ENCODE peak calls at places on chromosomes 4 and X, in nine cellular contexts. L, F, P, H, Q, I, G, M and B are unnamed samples.

GRCh38 chr4:158170691-158171455 is 2.0 kb downstream of the GASK1B start:
- DNase-seq in L (no peak), F (no peak), P (peak), H (no peak), Q (no peak), I (peak), G (peak), M (no peak), B (no peak)

GRCh38 chr4:79141530-79141929 is 184.3 kb downstream of the NAA11 start:
- DNase-seq in L (no peak), F (peak), P (no peak), H (peak), Q (peak), I (no peak), G (peak), M (no peak), B (no peak)

GRCh38 chr4:81807927-81808672 is 336.4 kb upstream of the RASGEF1B start:
- DNase-seq in L (no peak), F (no peak), P (peak), H (peak), Q (no peak), I (no peak), G (no peak), M (no peak), B (no peak)

GRCh38 chr4:162497564-162498167 is 333.9 kb upstream of the FSTL5 start:
- DNase-seq in L (peak), F (peak), P (peak), H (peak), Q (no peak), I (no peak), G (peak), M (no peak), B (peak)

GRCh38 chr4:22345678-22346077 is 170.2 kb downstream of the ADGRA3 start:
- DNase-seq in L (no peak), F (no peak), P (no peak), H (no peak), Q (no peak), I (no peak), G (no peak), M (no peak), B (no peak)

GRCh38 chr4:181802207-181802606 is 441.0 kb upstream of the TENM3 start:
- DNase-seq in L (no peak), F (no peak), P (no peak), H (no peak), Q (no peak), I (no peak), G (no peak), M (no peak), B (no peak)

GRCh38 chrX:15500497-15500966 is at the start of gene BMX:
- DNase-seq in L (no peak), F (peak), P (no peak), H (peak), Q (no peak), I (no peak), G (no peak), M (no peak), B (no peak)

GRCh38 chr4:132572210-132572609 is 576.9 kb upstream of the PCDH10 start:
- DNase-seq in L (no peak), F (no peak), P (no peak), H (peak), Q (no peak), I (no peak), G (no peak), M (no peak), B (no peak)

GRCh38 chr4:10184051-10184450 is 67.5 kb upstream of the WDR1 start:
- DNase-seq in L (no peak), F (no peak), P (no peak), H (peak), Q (no peak), I (no peak), G (peak), M (no peak), B (no peak)

GRCh38 chr4:82721819-82722423 is 76.7 kb downstream of the SCD5 start:
- DNase-seq in L (peak), F (peak), P (peak), H (peak), Q (no peak), I (no peak), G (peak), M (no peak), B (peak)

GRCh38 chr4:55635282-55635681 is 816 bp downstream of the NMU start:
- DNase-seq in L (no peak), F (no peak), P (no peak), H (no peak), Q (no peak), I (no peak), G (no peak), M (no peak), B (no peak)

GRCh38 chr4:70838400-70838971 is 1.2 kb downstream of the GRSF1 start:
- DNase-seq in L (no peak), F (peak), P (no peak), H (peak), Q (no peak), I (no peak), G (peak), M (no peak), B (no peak)

GRCh38 chr4:25399502-25399901 is 22.4 kb downstream of the ANAPC4 start:
- DNase-seq in L (no peak), F (no peak), P (no peak), H (no peak), Q (no peak), I (no peak), G (no peak), M (no peak), B (no peak)

GRCh38 chrX:989959-990510 is 222.4 kb downstream of the CRLF2 start:
- DNase-seq in L (peak), F (no peak), P (peak), H (peak), Q (no peak), I (peak), G (no peak), M (peak), B (no peak)

GRCh38 chr4:3644849-3645627 is 112.8 kb upstream of the LRPAP1 start:
- DNase-seq in L (no peak), F (no peak), P (peak), H (peak), Q (no peak), I (no peak), G (peak), M (no peak), B (peak)

GRCh38 chr4:150368667-150369066 is 213.3 kb upstream of the MAB21L2 start:
- DNase-seq in L (no peak), F (no peak), P (no peak), H (no peak), Q (no peak), I (no peak), G (no peak), M (no peak), B (no peak)

GRCh38 chr4:107897823-107898222 is 33.5 kb upstream of the CYP2U1 start:
- DNase-seq in L (no peak), F (no peak), P (no peak), H (no peak), Q (no peak), I (no peak), G (no peak), M (no peak), B (no peak)

GRCh38 chrX:48493890-48494364 is 14.9 kb upstream of the PORCN start:
- DNase-seq in L (no peak), F (peak), P (peak), H (peak), Q (no peak), I (no peak), G (peak), M (no peak), B (peak)

GRCh38 chr4:156335721-156336120 is 382.1 kb upstream of the CTSO start:
- DNase-seq in L (no peak), F (no peak), P (no peak), H (no peak), Q (no peak), I (no peak), G (no peak), M (no peak), B (no peak)